ENCODE peak calls at places on chromosome 7, in nine cellular contexts. One of them, this sample, is unnamed.
A peak's percentile ranks its signal among the peaks of the same experiment; 100 is the strongest.

GRCh38 chr7:122518488-122518887 is 180.4 kb downstream of the RNF133 start:
- DNase-seq in uterus: no peak
- DNase-seq in activated CD8-positive, alpha-beta T cell treated with anti-CD3 and anti-CD28 coated beads, Interleukin-2, amount 10 ng/mL, durations not matched to agents 7 days and 5 days: no peak
- DNase-seq in ELF-1: no peak
- DNase-seq in germinal center: no peak
- DNase-seq in endothelial cell: no peak
- DNase-seq in activated naive CD8-positive, alpha-beta T cell treated with anti-CD3 and anti-CD28 coated beads for 36 hours: no peak
- DNase-seq in suprapubic skin: no peak
- DNase-seq in glutamatergic neuron: no peak
- DNase-seq in this sample: no peak

GRCh38 chr7:93530701-93531100 is 43.8 kb downstream of the CALCR start:
- DNase-seq in uterus: no peak
- DNase-seq in activated CD8-positive, alpha-beta T cell treated with anti-CD3 and anti-CD28 coated beads, Interleukin-2, amount 10 ng/mL, durations not matched to agents 7 days and 5 days: no peak
- DNase-seq in ELF-1: no peak
- DNase-seq in germinal center: no peak
- DNase-seq in endothelial cell: no peak
- DNase-seq in activated naive CD8-positive, alpha-beta T cell treated with anti-CD3 and anti-CD28 coated beads for 36 hours: no peak
- DNase-seq in suprapubic skin: no peak
- DNase-seq in glutamatergic neuron: no peak
- DNase-seq in this sample: no peak

GRCh38 chr7:134587736-134588135 is 38.8 kb downstream of the AKR1B15 start:
- DNase-seq in uterus: no peak
- DNase-seq in activated CD8-positive, alpha-beta T cell treated with anti-CD3 and anti-CD28 coated beads, Interleukin-2, amount 10 ng/mL, durations not matched to agents 7 days and 5 days: no peak
- DNase-seq in ELF-1: no peak
- DNase-seq in germinal center: no peak
- DNase-seq in endothelial cell: no peak
- DNase-seq in activated naive CD8-positive, alpha-beta T cell treated with anti-CD3 and anti-CD28 coated beads for 36 hours: no peak
- DNase-seq in suprapubic skin: no peak
- DNase-seq in glutamatergic neuron: no peak
- DNase-seq in this sample: no peak

GRCh38 chr7:18347170-18347569 is 148.4 kb upstream of the HDAC9 start:
- DNase-seq in uterus: peak; percentile 24
- DNase-seq in activated CD8-positive, alpha-beta T cell treated with anti-CD3 and anti-CD28 coated beads, Interleukin-2, amount 10 ng/mL, durations not matched to agents 7 days and 5 days: no peak
- DNase-seq in ELF-1: no peak
- DNase-seq in germinal center: no peak
- DNase-seq in endothelial cell: no peak
- DNase-seq in activated naive CD8-positive, alpha-beta T cell treated with anti-CD3 and anti-CD28 coated beads for 36 hours: no peak
- DNase-seq in suprapubic skin: no peak
- DNase-seq in glutamatergic neuron: no peak
- DNase-seq in this sample: no peak

GRCh38 chr7:77415474-77415821 is 701 bp downstream of the GSAP start:
- DNase-seq in uterus: no peak
- DNase-seq in activated CD8-positive, alpha-beta T cell treated with anti-CD3 and anti-CD28 coated beads, Interleukin-2, amount 10 ng/mL, durations not matched to agents 7 days and 5 days: no peak
- DNase-seq in ELF-1: no peak
- DNase-seq in germinal center: peak; percentile 85
- DNase-seq in endothelial cell: no peak
- DNase-seq in activated naive CD8-positive, alpha-beta T cell treated with anti-CD3 and anti-CD28 coated beads for 36 hours: peak; percentile 30
- DNase-seq in suprapubic skin: no peak
- DNase-seq in glutamatergic neuron: no peak
- DNase-seq in this sample: no peak

GRCh38 chr7:116211006-116211912 is 920 bp downstream of the TES start:
- DNase-seq in uterus: peak; percentile 77
- DNase-seq in activated CD8-positive, alpha-beta T cell treated with anti-CD3 and anti-CD28 coated beads, Interleukin-2, amount 10 ng/mL, durations not matched to agents 7 days and 5 days: peak; percentile 84
- DNase-seq in ELF-1: peak; percentile 87
- DNase-seq in germinal center: peak; percentile 62
- DNase-seq in endothelial cell: peak; percentile 33
- DNase-seq in activated naive CD8-positive, alpha-beta T cell treated with anti-CD3 and anti-CD28 coated beads for 36 hours: peak; percentile 80
- DNase-seq in suprapubic skin: peak; percentile 88
- DNase-seq in glutamatergic neuron: peak; percentile 49
- DNase-seq in this sample: peak; percentile 82

GRCh38 chr7:2629740-2630681 is 1.8 kb upstream of the TTYH3 start:
- DNase-seq in uterus: peak; percentile 52
- DNase-seq in activated CD8-positive, alpha-beta T cell treated with anti-CD3 and anti-CD28 coated beads, Interleukin-2, amount 10 ng/mL, durations not matched to agents 7 days and 5 days: no peak
- DNase-seq in ELF-1: no peak
- DNase-seq in germinal center: no peak
- DNase-seq in endothelial cell: no peak
- DNase-seq in activated naive CD8-positive, alpha-beta T cell treated with anti-CD3 and anti-CD28 coated beads for 36 hours: no peak
- DNase-seq in suprapubic skin: peak; percentile 74
- DNase-seq in glutamatergic neuron: peak; percentile 34
- DNase-seq in this sample: no peak

GRCh38 chr7:51354897-51355296 is 38.3 kb upstream of the COBL start:
- DNase-seq in uterus: no peak
- DNase-seq in activated CD8-positive, alpha-beta T cell treated with anti-CD3 and anti-CD28 coated beads, Interleukin-2, amount 10 ng/mL, durations not matched to agents 7 days and 5 days: no peak
- DNase-seq in ELF-1: no peak
- DNase-seq in germinal center: no peak
- DNase-seq in endothelial cell: no peak
- DNase-seq in activated naive CD8-positive, alpha-beta T cell treated with anti-CD3 and anti-CD28 coated beads for 36 hours: peak; percentile 3
- DNase-seq in suprapubic skin: no peak
- DNase-seq in glutamatergic neuron: no peak
- DNase-seq in this sample: no peak

GRCh38 chr7:47991270-47991669 is 11.9 kb upstream of the HUS1 start:
- DNase-seq in uterus: no peak
- DNase-seq in activated CD8-positive, alpha-beta T cell treated with anti-CD3 and anti-CD28 coated beads, Interleukin-2, amount 10 ng/mL, durations not matched to agents 7 days and 5 days: no peak
- DNase-seq in ELF-1: peak; percentile 25
- DNase-seq in germinal center: no peak
- DNase-seq in endothelial cell: no peak
- DNase-seq in activated naive CD8-positive, alpha-beta T cell treated with anti-CD3 and anti-CD28 coated beads for 36 hours: no peak
- DNase-seq in suprapubic skin: no peak
- DNase-seq in glutamatergic neuron: no peak
- DNase-seq in this sample: no peak

GRCh38 chr7:133331861-133332260 is 79.0 kb downstream of the EXOC4 start:
- DNase-seq in uterus: no peak
- DNase-seq in activated CD8-positive, alpha-beta T cell treated with anti-CD3 and anti-CD28 coated beads, Interleukin-2, amount 10 ng/mL, durations not matched to agents 7 days and 5 days: no peak
- DNase-seq in ELF-1: no peak
- DNase-seq in germinal center: no peak
- DNase-seq in endothelial cell: no peak
- DNase-seq in activated naive CD8-positive, alpha-beta T cell treated with anti-CD3 and anti-CD28 coated beads for 36 hours: no peak
- DNase-seq in suprapubic skin: no peak
- DNase-seq in glutamatergic neuron: no peak
- DNase-seq in this sample: no peak

GRCh38 chr7:120898710-120899499 is 41.0 kb upstream of the TSPAN12 start:
- DNase-seq in uterus: no peak
- DNase-seq in activated CD8-positive, alpha-beta T cell treated with anti-CD3 and anti-CD28 coated beads, Interleukin-2, amount 10 ng/mL, durations not matched to agents 7 days and 5 days: no peak
- DNase-seq in ELF-1: no peak
- DNase-seq in germinal center: no peak
- DNase-seq in endothelial cell: no peak
- DNase-seq in activated naive CD8-positive, alpha-beta T cell treated with anti-CD3 and anti-CD28 coated beads for 36 hours: no peak
- DNase-seq in suprapubic skin: no peak
- DNase-seq in glutamatergic neuron: no peak
- DNase-seq in this sample: no peak

GRCh38 chr7:24840543-24840942 is 83.3 kb upstream of the GSDME start:
- DNase-seq in uterus: no peak
- DNase-seq in activated CD8-positive, alpha-beta T cell treated with anti-CD3 and anti-CD28 coated beads, Interleukin-2, amount 10 ng/mL, durations not matched to agents 7 days and 5 days: no peak
- DNase-seq in ELF-1: no peak
- DNase-seq in germinal center: no peak
- DNase-seq in endothelial cell: no peak
- DNase-seq in activated naive CD8-positive, alpha-beta T cell treated with anti-CD3 and anti-CD28 coated beads for 36 hours: no peak
- DNase-seq in suprapubic skin: no peak
- DNase-seq in glutamatergic neuron: no peak
- DNase-seq in this sample: no peak

This sample was measured in activated CD4-positive, alpha-beta memory T cell treated with anti-CD3 and anti-CD28 coated beads, Interleukin-2, amount 10 ng/mL, durations not matched to agents 7 days and 5 days.